ENCODE peak calls at places on chromosomes 5 and 9, in ten cellular contexts. One of them, this sample, is unnamed.

GRCh38 chr5:68251386-68251785 is 35.8 kb downstream of the PIK3R1 start:
- DNase-seq in naive thymus-derived CD4-positive, alpha-beta T cell: no peak
- DNase-seq in lung: no peak
- DNase-seq in stimulated activated CD8-positive, alpha-beta memory T cell treated with anti-CD3 and anti-CD28 coated beads, Interleukin-15, amount 100 ng/mL, for 24 hours: no peak
- DNase-seq in HFFc6: no peak
- DNase-seq in mucosa of descending colon: no peak
- DNase-seq in stimulated activated naive CD8-positive, alpha-beta T cell treated with anti-CD3 and anti-CD28 coated beads, Interleukin-15, Interleukin-2, amounts not matched to agents 100 U/mL and 50 U/mL, for 24 hours: peak; percentile 77
- DNase-seq in left lung: no peak
- DNase-seq in HS-27A: no peak
- DNase-seq in stimulated activated naive CD4-positive, alpha-beta T cell: peak; percentile 43
- DNase-seq in this sample: no peak

GRCh38 chr9:99040911-99041582 is 63.9 kb upstream of the TGFBR1 start:
- DNase-seq in stimulated activated naive CD4-positive, alpha-beta T cell: no peak
- DNase-seq in HFFc6: peak; percentile 81
- DNase-seq in HS-27A: no peak
- DNase-seq in stimulated activated CD8-positive, alpha-beta memory T cell treated with anti-CD3 and anti-CD28 coated beads, Interleukin-15, amount 100 ng/mL, for 24 hours: no peak
- DNase-seq in left lung: no peak
- DNase-seq in stimulated activated naive CD8-positive, alpha-beta T cell treated with anti-CD3 and anti-CD28 coated beads, Interleukin-15, Interleukin-2, amounts not matched to agents 100 U/mL and 50 U/mL, for 24 hours: no peak
- DNase-seq in lung: no peak
- DNase-seq in mucosa of descending colon: no peak
- DNase-seq in naive thymus-derived CD4-positive, alpha-beta T cell: no peak
- DNase-seq in this sample: no peak

GRCh38 chr9:33498387-33498786 is 24.7 kb upstream of the NOL6 start:
- DNase-seq in stimulated activated naive CD8-positive, alpha-beta T cell treated with anti-CD3 and anti-CD28 coated beads, Interleukin-15, Interleukin-2, amounts not matched to agents 100 U/mL and 50 U/mL, for 24 hours: no peak
- DNase-seq in HFFc6: no peak
- DNase-seq in left lung: no peak
- DNase-seq in lung: no peak
- DNase-seq in stimulated activated naive CD4-positive, alpha-beta T cell: no peak
- DNase-seq in naive thymus-derived CD4-positive, alpha-beta T cell: no peak
- DNase-seq in mucosa of descending colon: no peak
- DNase-seq in stimulated activated CD8-positive, alpha-beta memory T cell treated with anti-CD3 and anti-CD28 coated beads, Interleukin-15, amount 100 ng/mL, for 24 hours: no peak
- DNase-seq in HS-27A: no peak
- DNase-seq in this sample: no peak

GRCh38 chr9:118782790-118783463 is 586.3 kb downstream of the BRINP1 start:
- DNase-seq in stimulated activated naive CD4-positive, alpha-beta T cell: no peak
- DNase-seq in mucosa of descending colon: no peak
- DNase-seq in HS-27A: no peak
- DNase-seq in stimulated activated naive CD8-positive, alpha-beta T cell treated with anti-CD3 and anti-CD28 coated beads, Interleukin-15, Interleukin-2, amounts not matched to agents 100 U/mL and 50 U/mL, for 24 hours: no peak
- DNase-seq in stimulated activated CD8-positive, alpha-beta memory T cell treated with anti-CD3 and anti-CD28 coated beads, Interleukin-15, amount 100 ng/mL, for 24 hours: no peak
- DNase-seq in naive thymus-derived CD4-positive, alpha-beta T cell: no peak
- DNase-seq in left lung: no peak
- DNase-seq in HFFc6: no peak
- DNase-seq in lung: no peak
- DNase-seq in this sample: no peak

GRCh38 chr5:43137326-43137725 is 16.6 kb downstream of the ZNF131 start:
- DNase-seq in mucosa of descending colon: no peak
- DNase-seq in HS-27A: no peak
- DNase-seq in stimulated activated CD8-positive, alpha-beta memory T cell treated with anti-CD3 and anti-CD28 coated beads, Interleukin-15, amount 100 ng/mL, for 24 hours: no peak
- DNase-seq in stimulated activated naive CD8-positive, alpha-beta T cell treated with anti-CD3 and anti-CD28 coated beads, Interleukin-15, Interleukin-2, amounts not matched to agents 100 U/mL and 50 U/mL, for 24 hours: no peak
- DNase-seq in lung: no peak
- DNase-seq in HFFc6: no peak
- DNase-seq in left lung: no peak
- DNase-seq in naive thymus-derived CD4-positive, alpha-beta T cell: no peak
- DNase-seq in stimulated activated naive CD4-positive, alpha-beta T cell: no peak
- DNase-seq in this sample: no peak

GRCh38 chr5:151023651-151024050 is 3.3 kb downstream of the GPX3 start:
- DNase-seq in mucosa of descending colon: peak; percentile 80
- DNase-seq in HFFc6: no peak
- DNase-seq in lung: no peak
- DNase-seq in stimulated activated naive CD8-positive, alpha-beta T cell treated with anti-CD3 and anti-CD28 coated beads, Interleukin-15, Interleukin-2, amounts not matched to agents 100 U/mL and 50 U/mL, for 24 hours: no peak
- DNase-seq in naive thymus-derived CD4-positive, alpha-beta T cell: no peak
- DNase-seq in stimulated activated naive CD4-positive, alpha-beta T cell: no peak
- DNase-seq in stimulated activated CD8-positive, alpha-beta memory T cell treated with anti-CD3 and anti-CD28 coated beads, Interleukin-15, amount 100 ng/mL, for 24 hours: no peak
- DNase-seq in left lung: peak; percentile 80
- DNase-seq in HS-27A: no peak
- DNase-seq in this sample: no peak

GRCh38 chr5:156686816-156687215 is 163.3 kb upstream of the PPP1R2B start:
- DNase-seq in stimulated activated naive CD4-positive, alpha-beta T cell: no peak
- DNase-seq in mucosa of descending colon: no peak
- DNase-seq in HS-27A: no peak
- DNase-seq in naive thymus-derived CD4-positive, alpha-beta T cell: no peak
- DNase-seq in stimulated activated CD8-positive, alpha-beta memory T cell treated with anti-CD3 and anti-CD28 coated beads, Interleukin-15, amount 100 ng/mL, for 24 hours: no peak
- DNase-seq in HFFc6: no peak
- DNase-seq in left lung: no peak
- DNase-seq in stimulated activated naive CD8-positive, alpha-beta T cell treated with anti-CD3 and anti-CD28 coated beads, Interleukin-15, Interleukin-2, amounts not matched to agents 100 U/mL and 50 U/mL, for 24 hours: no peak
- DNase-seq in lung: no peak
- DNase-seq in this sample: no peak

GRCh38 chr9:135448570-135449180 is 30.9 kb upstream of the PPP1R26 start:
- DNase-seq in stimulated activated CD8-positive, alpha-beta memory T cell treated with anti-CD3 and anti-CD28 coated beads, Interleukin-15, amount 100 ng/mL, for 24 hours: no peak
- DNase-seq in mucosa of descending colon: no peak
- DNase-seq in stimulated activated naive CD4-positive, alpha-beta T cell: no peak
- DNase-seq in stimulated activated naive CD8-positive, alpha-beta T cell treated with anti-CD3 and anti-CD28 coated beads, Interleukin-15, Interleukin-2, amounts not matched to agents 100 U/mL and 50 U/mL, for 24 hours: no peak
- DNase-seq in naive thymus-derived CD4-positive, alpha-beta T cell: no peak
- DNase-seq in lung: no peak
- DNase-seq in left lung: no peak
- DNase-seq in HS-27A: no peak
- DNase-seq in HFFc6: no peak
- DNase-seq in this sample: no peak

GRCh38 chr5:157761690-157762611 is 18.4 kb downstream of the LSM11 start:
- DNase-seq in HS-27A: no peak
- DNase-seq in HFFc6: peak; percentile 67
- DNase-seq in stimulated activated CD8-positive, alpha-beta memory T cell treated with anti-CD3 and anti-CD28 coated beads, Interleukin-15, amount 100 ng/mL, for 24 hours: no peak
- DNase-seq in stimulated activated naive CD8-positive, alpha-beta T cell treated with anti-CD3 and anti-CD28 coated beads, Interleukin-15, Interleukin-2, amounts not matched to agents 100 U/mL and 50 U/mL, for 24 hours: no peak
- DNase-seq in stimulated activated naive CD4-positive, alpha-beta T cell: no peak
- DNase-seq in mucosa of descending colon: no peak
- DNase-seq in naive thymus-derived CD4-positive, alpha-beta T cell: no peak
- DNase-seq in left lung: no peak
- DNase-seq in lung: no peak
- DNase-seq in this sample: peak; percentile 49

GRCh38 chr5:14223372-14223771 is 80.2 kb downstream of the TRIO start:
- DNase-seq in stimulated activated CD8-positive, alpha-beta memory T cell treated with anti-CD3 and anti-CD28 coated beads, Interleukin-15, amount 100 ng/mL, for 24 hours: no peak
- DNase-seq in naive thymus-derived CD4-positive, alpha-beta T cell: no peak
- DNase-seq in mucosa of descending colon: no peak
- DNase-seq in lung: no peak
- DNase-seq in HS-27A: no peak
- DNase-seq in stimulated activated naive CD4-positive, alpha-beta T cell: no peak
- DNase-seq in stimulated activated naive CD8-positive, alpha-beta T cell treated with anti-CD3 and anti-CD28 coated beads, Interleukin-15, Interleukin-2, amounts not matched to agents 100 U/mL and 50 U/mL, for 24 hours: no peak
- DNase-seq in left lung: no peak
- DNase-seq in HFFc6: no peak
- DNase-seq in this sample: no peak

GRCh38 chr5:179766021-179766725 is 27.6 kb upstream of the LTC4S start:
- DNase-seq in stimulated activated naive CD8-positive, alpha-beta T cell treated with anti-CD3 and anti-CD28 coated beads, Interleukin-15, Interleukin-2, amounts not matched to agents 100 U/mL and 50 U/mL, for 24 hours: no peak
- DNase-seq in HFFc6: no peak
- DNase-seq in left lung: no peak
- DNase-seq in stimulated activated CD8-positive, alpha-beta memory T cell treated with anti-CD3 and anti-CD28 coated beads, Interleukin-15, amount 100 ng/mL, for 24 hours: no peak
- DNase-seq in lung: no peak
- DNase-seq in mucosa of descending colon: no peak
- DNase-seq in stimulated activated naive CD4-positive, alpha-beta T cell: no peak
- DNase-seq in naive thymus-derived CD4-positive, alpha-beta T cell: no peak
- DNase-seq in HS-27A: no peak
- DNase-seq in this sample: no peak